ENCODE peak calls at places on chromosomes 6 and 20, in nine cellular contexts. L, W, R, K, S, U, M, E and J are unnamed samples.

GRCh38 chr6:110746680-110747079 is 68.6 kb downstream of the CDK19 start:
- DNase-seq in L (no peak), W (no peak), R (no peak), K (no peak), S (no peak), U (no peak), M (no peak), E (no peak), J (no peak)

GRCh38 chr6:42391441-42391840 is 60.3 kb downstream of the TRERF1 start:
- DNase-seq in L (no peak), W (no peak), R (no peak), K (no peak), S (no peak), U (no peak), M (no peak), E (no peak), J (no peak)

GRCh38 chr6:3960754-3961361 is 111.7 kb downstream of the FAM50B start:
- DNase-seq in L (no peak), W (no peak), R (no peak), K (peak), S (no peak), U (peak), M (peak), E (no peak), J (no peak)

GRCh38 chr6:23180504-23181293 is 611.3 kb downstream of the HDGFL1 start:
- DNase-seq in L (no peak), W (peak), R (peak), K (peak), S (no peak), U (peak), M (peak), E (peak), J (no peak)

GRCh38 chr6:26122005-26122388 is 34.8 kb downstream of the HFE start:
- DNase-seq in L (no peak), W (no peak), R (no peak), K (no peak), S (no peak), U (no peak), M (no peak), E (no peak), J (no peak)

GRCh38 chr20:17938889-17939619 is 29.5 kb downstream of the SNX5 start:
- DNase-seq in L (peak), W (peak), R (peak), K (peak), S (peak), U (peak), M (peak), E (peak), J (peak)

GRCh38 chr6:39296745-39297640 is 17.2 kb downstream of the KCNK17 start:
- DNase-seq in L (no peak), W (no peak), R (no peak), K (no peak), S (no peak), U (peak), M (no peak), E (peak), J (no peak)

GRCh38 chr6:2749972-2750600 is 636 bp downstream of the MYLK4 start:
- DNase-seq in L (peak), W (peak), R (no peak), K (peak), S (no peak), U (peak), M (peak), E (peak), J (peak)

GRCh38 chr20:44187054-44187762 is at the start of gene JPH2:
- DNase-seq in L (peak), W (peak), R (peak), K (peak), S (peak), U (peak), M (peak), E (peak), J (no peak)

GRCh38 chr6:143276436-143276835 is 174.1 kb downstream of the ADAT2 start:
- DNase-seq in L (no peak), W (no peak), R (no peak), K (no peak), S (no peak), U (no peak), M (no peak), E (no peak), J (no peak)

GRCh38 chr6:12538881-12539357 is 177.6 kb upstream of the PHACTR1 start:
- DNase-seq in L (no peak), W (no peak), R (peak), K (peak), S (no peak), U (no peak), M (peak), E (peak), J (no peak)

GRCh38 chr6:150813319-150813992 is 52.0 kb upstream of the MTHFD1L start:
- DNase-seq in L (peak), W (no peak), R (no peak), K (peak), S (no peak), U (peak), M (peak), E (no peak), J (peak)

GRCh38 chr6:136859430-136859829 is 37.0 kb downstream of the PEX7 start:
- DNase-seq in L (no peak), W (no peak), R (no peak), K (no peak), S (no peak), U (no peak), M (no peak), E (no peak), J (no peak)

GRCh38 chr6:2242311-2242710 is 3.1 kb downstream of the GMDS start:
- DNase-seq in L (no peak), W (no peak), R (no peak), K (no peak), S (no peak), U (no peak), M (no peak), E (no peak), J (no peak)

GRCh38 chr6:31510007-31510406 is 12.1 kb downstream of the MICB start:
- DNase-seq in L (no peak), W (no peak), R (no peak), K (no peak), S (no peak), U (no peak), M (no peak), E (no peak), J (no peak)

GRCh38 chr20:62063981-62064787 is 1.5 kb downstream of the TAF4 start:
- DNase-seq in L (peak), W (peak), R (peak), K (no peak), S (peak), U (peak), M (no peak), E (peak), J (no peak)

GRCh38 chr6:84763397-84764331 is 734 bp downstream of the TBX18 start:
- DNase-seq in L (peak), W (peak), R (peak), K (peak), S (peak), U (peak), M (peak), E (peak), J (no peak)

GRCh38 chr6:162489406-162489976 is 238.1 kb downstream of the PRKN start:
- DNase-seq in L (no peak), W (no peak), R (no peak), K (no peak), S (no peak), U (no peak), M (no peak), E (no peak), J (no peak)

GRCh38 chr6:133894795-133895401 is 6.0 kb downstream of the TCF21 start:
- DNase-seq in L (no peak), W (no peak), R (no peak), K (peak), S (no peak), U (peak), M (peak), E (no peak), J (no peak)

GRCh38 chr6:44494011-44494501 is 106.5 kb downstream of the CDC5L start:
- DNase-seq in L (peak), W (no peak), R (no peak), K (peak), S (no peak), U (peak), M (peak), E (no peak), J (no peak)

GRCh38 chr20:63117661-63118302 is 98.1 kb downstream of the YTHDF1 start:
- DNase-seq in L (no peak), W (no peak), R (peak), K (no peak), S (no peak), U (no peak), M (no peak), E (no peak), J (no peak)

GRCh38 chr6:44006872-44007303 is 120.4 kb downstream of the MRPL14 start:
- DNase-seq in L (no peak), W (no peak), R (no peak), K (no peak), S (no peak), U (no peak), M (no peak), E (no peak), J (peak)

GRCh38 chr6:14824060-14824834 is 421.6 kb upstream of the JARID2 start:
- DNase-seq in L (no peak), W (no peak), R (no peak), K (no peak), S (no peak), U (no peak), M (peak), E (no peak), J (no peak)

GRCh38 chr6:36822506-36823269 is 16.6 kb downstream of the CPNE5 start:
- DNase-seq in L (no peak), W (no peak), R (no peak), K (peak), S (no peak), U (no peak), M (no peak), E (no peak), J (no peak)

GRCh38 chr6:110233769-110234374 is 53.6 kb downstream of the CDC40 start:
- DNase-seq in L (no peak), W (no peak), R (no peak), K (peak), S (no peak), U (no peak), M (peak), E (no peak), J (peak)

GRCh38 chr6:72580281-72580940 is 41.5 kb upstream of the KCNQ5 start:
- DNase-seq in L (peak), W (peak), R (no peak), K (peak), S (peak), U (peak), M (peak), E (no peak), J (peak)

GRCh38 chr6:38973178-38974057 is 75.2 kb upstream of the GLP1R start:
- DNase-seq in L (peak), W (peak), R (no peak), K (peak), S (no peak), U (peak), M (peak), E (no peak), J (peak)

GRCh38 chr6:116764961-116765841 is at the start of gene FAM162B:
- DNase-seq in L (peak), W (peak), R (peak), K (peak), S (peak), U (peak), M (peak), E (peak), J (peak)

GRCh38 chr6:446418-447366 is 55.1 kb downstream of the IRF4 start:
- DNase-seq in L (no peak), W (no peak), R (no peak), K (no peak), S (peak), U (no peak), M (no peak), E (no peak), J (peak)

GRCh38 chr6:35195120-35195780 is 18.5 kb upstream of the SCUBE3 start:
- DNase-seq in L (no peak), W (no peak), R (no peak), K (no peak), S (no peak), U (peak), M (no peak), E (no peak), J (no peak)
- TF ChIP-seq CTCF in L (no peak), W (peak), R (no peak), K (no peak), S (peak), U (no peak), M (no peak), E (no peak), J (no peak)

GRCh38 chr6:56314683-56315523 is 67.5 kb upstream of the COL21A1 start:
- DNase-seq in L (peak), W (peak), R (no peak), K (peak), S (peak), U (peak), M (peak), E (no peak), J (peak)
- TF ChIP-seq CTCF in L (peak), W (peak), R (peak), K (peak), S (peak), U (peak), M (peak), E (peak), J (peak)

GRCh38 chr6:114280239-114280982 is 62.4 kb downstream of the HS3ST5 start:
- DNase-seq in L (no peak), W (peak), R (no peak), K (no peak), S (no peak), U (no peak), M (no peak), E (no peak), J (no peak)
- TF ChIP-seq CTCF in L (no peak), W (no peak), R (no peak), K (no peak), S (no peak), U (no peak), M (no peak), E (no peak), J (no peak)

GRCh38 chr20:46438156-46438750 is 31.8 kb upstream of the ELMO2 start:
- DNase-seq in L (peak), W (peak), R (no peak), K (peak), S (no peak), U (peak), M (peak), E (no peak), J (peak)
- TF ChIP-seq CTCF in L (no peak), W (peak), R (peak), K (peak), S (peak), U (peak), M (peak), E (peak), J (peak)

DNA sequence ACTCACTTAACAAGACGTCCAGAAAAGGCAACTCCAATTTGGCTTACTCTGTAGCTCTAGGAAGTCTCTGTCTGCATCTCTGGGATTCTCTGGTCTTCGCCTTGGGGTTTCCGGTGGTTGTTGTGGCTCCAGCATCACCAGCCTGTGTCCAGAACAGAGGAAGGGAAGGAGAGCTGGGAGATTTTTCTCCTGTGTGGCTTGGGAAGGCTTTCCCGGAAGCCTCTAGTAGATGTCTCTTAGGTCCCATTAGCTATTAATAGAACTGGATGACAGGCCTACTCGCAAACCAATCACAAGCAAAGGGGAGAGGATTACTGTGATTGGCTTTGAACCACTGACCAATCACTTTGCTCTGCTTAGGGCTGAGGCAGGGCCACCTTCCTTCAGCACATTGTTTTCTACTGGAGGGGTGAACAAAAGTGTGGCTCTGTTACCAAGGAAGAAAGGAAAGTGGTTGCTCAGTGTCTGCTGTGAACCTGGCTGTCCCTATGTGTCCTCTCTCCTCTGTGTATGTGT is 203.4 kb upstream of the SULF2 start:
- DNase-seq in L (no peak), W (no peak), R (no peak), K (no peak), S (no peak), U (no peak), M (no peak), E (no peak), J (no peak)
- TF ChIP-seq CTCF in L (no peak), W (no peak), R (no peak), K (no peak), S (no peak), U (no peak), M (no peak), E (no peak), J (no peak)

DNA sequence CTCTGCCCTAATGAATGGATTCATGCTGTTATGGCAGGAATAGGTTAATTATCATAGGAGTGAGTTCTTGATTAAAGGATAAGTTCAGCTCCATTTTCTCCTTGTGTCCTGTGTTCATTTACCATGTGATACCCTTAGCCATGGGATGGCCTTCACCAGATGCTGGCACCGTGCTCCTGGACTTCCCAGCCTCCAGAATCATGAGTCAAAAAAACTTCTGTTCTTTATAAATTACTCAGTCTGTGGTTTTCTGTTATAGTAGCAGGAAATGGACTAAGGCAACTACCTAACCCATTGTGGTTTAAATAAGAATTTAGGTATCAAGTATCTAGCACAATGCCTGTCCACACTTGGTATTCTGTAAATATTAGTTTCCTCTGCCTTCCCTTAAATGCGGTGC is 223.5 kb downstream of the MEI4 start:
- DNase-seq in L (no peak), W (no peak), R (no peak), K (peak), S (no peak), U (no peak), M (no peak), E (no peak), J (no peak)
- TF ChIP-seq CTCF in L (no peak), W (no peak), R (no peak), K (no peak), S (no peak), U (no peak), M (no peak), E (no peak), J (no peak)

GRCh38 chr6:6694368-6694780 is 105.9 kb downstream of the LY86 start:
- DNase-seq in L (no peak), W (peak), R (peak), K (no peak), S (peak), U (no peak), M (no peak), E (no peak), J (no peak)
- TF ChIP-seq CTCF in L (no peak), W (peak), R (peak), K (no peak), S (peak), U (no peak), M (no peak), E (peak), J (no peak)

GRCh38 chr20:40966103-40966502 is 62.5 kb upstream of the TOP1 start:
- DNase-seq in L (no peak), W (peak), R (no peak), K (no peak), S (peak), U (no peak), M (no peak), E (no peak), J (no peak)
- TF ChIP-seq CTCF in L (peak), W (peak), R (no peak), K (peak), S (peak), U (peak), M (peak), E (no peak), J (no peak)